ENCODE peak calls at places on chromosomes 6 and 20, in nine cellular contexts. H is spleen; Z is fibroblast of lung; J is heart right ventricle; C is PC-3; X is IMR-90; T is endodermal cell; N is psoas muscle; E is CD8-positive, alpha-beta T cell. O is an unnamed sample. For H3K4me1 and H3K36me3, the result is how much of the 10 kb centered on the place peaks cover.

GRCh38 chr6:85421963-85422362 is 27.9 kb upstream of the NT5E start:
- DNase-seq in X (peak), T (no peak), N (no peak), Z (no peak), J (no peak), H (no peak), C (no peak), E (no peak), O (no peak)

GRCh38 chr6:3159805-3160781 is 2.7 kb upstream of the TUBB2A start:
- DNase-seq in J (peak), N (peak), H (peak), X (no peak), T (peak), E (peak), C (peak), Z (no peak), O (peak)

GRCh38 chr6:1472643-1473042 is 83.3 kb downstream of the FOXF2 start:
- DNase-seq in T (no peak), Z (no peak), C (no peak), J (no peak), X (no peak), E (no peak), H (no peak), N (no peak), O (no peak)

GRCh38 chr20:61640171-61640570 is 388.1 kb downstream of the CDH4 start:
- DNase-seq in E (no peak), T (no peak), H (no peak), C (no peak), N (no peak), Z (peak), X (peak), J (no peak), O (no peak)

GRCh38 chr6:68235192-68235812 is 399.8 kb upstream of the ADGRB3 start:
- DNase-seq in E (no peak), N (no peak), J (no peak), C (peak), Z (peak), H (no peak), X (no peak), T (no peak), O (no peak)

GRCh38 chr6:86937219-86938079 is at the start of gene HTR1E:
- DNase-seq in E (no peak), T (peak), J (no peak), H (no peak), N (no peak), X (peak), Z (peak), C (peak), O (no peak)

GRCh38 chr6:6783736-6784135 is 195.2 kb downstream of the LY86 start:
- DNase-seq in T (no peak), X (no peak), H (no peak), E (no peak), N (no peak), J (no peak), Z (no peak), C (no peak), O (no peak)

GRCh38 chr6:46269447-46270229 is 98.9 kb upstream of the ENPP5 start:
- DNase-seq in X (no peak), J (peak), Z (peak), N (no peak), H (no peak), E (no peak), T (no peak), C (no peak), O (peak)

GRCh38 chr20:13533946-13534345 is 104.8 kb downstream of the TASP1 start:
- DNase-seq in C (no peak), X (no peak), H (no peak), Z (no peak), J (no peak), N (no peak), T (no peak), E (no peak), O (no peak)

GRCh38 chr20:719816-720215 is 44.2 kb upstream of the SCRT2 start:
- DNase-seq in E (no peak), J (no peak), Z (no peak), H (peak), C (no peak), N (no peak), X (no peak), T (no peak), O (no peak)

GRCh38 chr6:151704383-151704782 is 103.1 kb upstream of the ESR1 start:
- DNase-seq in T (no peak), C (no peak), X (no peak), N (no peak), H (no peak), J (no peak), E (no peak), Z (no peak), O (no peak)

GRCh38 chr6:138970856-138971425 is 17.1 kb downstream of the REPS1 start:
- DNase-seq in J (peak), Z (peak), H (no peak), E (no peak), X (peak), N (no peak), C (peak), T (no peak), O (no peak)

GRCh38 chr6:45661667-45662066 is 283.9 kb upstream of the SUPT3H start:
- DNase-seq in C (peak), Z (peak), X (peak), T (no peak), H (no peak), J (no peak), E (no peak), N (no peak), O (no peak)

GRCh38 chr6:48859562-48859961 is 603.5 kb downstream of the MMUT start:
- DNase-seq in X (no peak), N (no peak), C (no peak), Z (no peak), J (no peak), E (no peak), T (no peak), H (no peak), O (no peak)

GRCh38 chr6:43120938-43121913 is 45.1 kb downstream of the PTK7 start:
- DNase-seq in C (peak), N (peak), T (peak), H (peak), E (no peak), J (peak), Z (peak), X (peak), O (no peak)

GRCh38 chr6:29510746-29511300 is 23.1 kb upstream of the MAS1L start:
- DNase-seq in Z (no peak), C (no peak), T (peak), J (no peak), H (no peak), X (no peak), E (no peak), N (no peak), O (no peak)

GRCh38 chr6:93886416-93886815 is 467.1 kb upstream of the EPHA7 start:
- DNase-seq in J (no peak), E (no peak), C (no peak), T (no peak), X (no peak), H (no peak), N (no peak), Z (no peak), O (no peak)

GRCh38 chr6:55875420-55875819 is at the start of gene BMP5:
- DNase-seq in X (no peak), Z (peak), E (no peak), H (no peak), T (no peak), N (no peak), J (no peak), C (no peak), O (no peak)

GRCh38 chr6:143620461-143620860 is 57.3 kb upstream of the PHACTR2 start:
- DNase-seq in Z (peak), N (no peak), H (no peak), J (no peak), C (peak), T (no peak), X (peak), E (no peak), O (no peak)

GRCh38 chr6:80466981-80467380 is 360.5 kb downstream of the BCKDHB start:
- DNase-seq in T (no peak), H (no peak), C (no peak), J (no peak), X (no peak), N (no peak), Z (no peak), E (no peak), O (no peak)

GRCh38 chr6:123007885-123008284 is 11.8 kb downstream of the CLVS2 start:
- DNase-seq in N (no peak), E (no peak), Z (no peak), J (no peak), C (no peak), X (no peak), H (no peak), T (no peak), O (no peak)

GRCh38 chr6:81750201-81750600 is 2.3 kb downstream of the TENT5A start:
- DNase-seq in X (no peak), E (no peak), C (no peak), H (no peak), T (no peak), Z (no peak), J (no peak), N (no peak), O (no peak)

GRCh38 chr6:4858194-4859028 is 82.2 kb downstream of the CDYL start:
- DNase-seq in C (no peak), J (no peak), Z (no peak), N (no peak), E (no peak), T (no peak), X (no peak), H (no peak), O (peak)

GRCh38 chr20:23629017-23629541 is 8.7 kb downstream of the CST3 start:
- DNase-seq in J (peak), N (peak), Z (peak), H (no peak), T (peak), X (peak), E (no peak), C (peak), O (peak)

GRCh38 chr6:157317129-157317814 is 6.0 kb downstream of the TMEM242 start:
- DNase-seq in C (peak), T (no peak), X (peak), Z (peak), E (no peak), J (peak), H (no peak), N (peak), O (no peak)

GRCh38 chr6:78995946-78996345 is 82.1 kb downstream of the PHIP start:
- DNase-seq in C (no peak), N (no peak), H (no peak), E (no peak), J (no peak), T (no peak), X (peak), Z (no peak), O (no peak)

GRCh38 chr20:3000852-3001523 is 42.4 kb upstream of the GNRH2 start:
- DNase-seq in C (peak), H (no peak), T (no peak), N (no peak), Z (peak), X (peak), E (no peak), J (peak), O (no peak)

GRCh38 chr20:13325033-13325432 is 104.0 kb downstream of the ISM1 start:
- DNase-seq in H (no peak), C (peak), T (peak), N (no peak), E (no peak), Z (peak), J (no peak), X (peak), O (peak)

GRCh38 chr6:154956771-154957522 is 38.2 kb upstream of the TIAM2 start:
- DNase-seq in J (no peak), N (no peak), T (peak), X (no peak), H (no peak), C (no peak), E (no peak), Z (no peak), O (no peak)

GRCh38 chr6:134351615-134352474 is 33.9 kb upstream of the SGK1 start:
- DNase-seq in Z (no peak), E (no peak), T (peak), X (peak), H (no peak), J (no peak), N (no peak), C (no peak), O (no peak)

GRCh38 chr6:118719351-118720124 is 68.1 kb upstream of the CEP85L start:
- DNase-seq in T (no peak), N (no peak), C (no peak), E (peak), J (no peak), H (peak), X (no peak), Z (no peak), O (no peak)

DNA sequence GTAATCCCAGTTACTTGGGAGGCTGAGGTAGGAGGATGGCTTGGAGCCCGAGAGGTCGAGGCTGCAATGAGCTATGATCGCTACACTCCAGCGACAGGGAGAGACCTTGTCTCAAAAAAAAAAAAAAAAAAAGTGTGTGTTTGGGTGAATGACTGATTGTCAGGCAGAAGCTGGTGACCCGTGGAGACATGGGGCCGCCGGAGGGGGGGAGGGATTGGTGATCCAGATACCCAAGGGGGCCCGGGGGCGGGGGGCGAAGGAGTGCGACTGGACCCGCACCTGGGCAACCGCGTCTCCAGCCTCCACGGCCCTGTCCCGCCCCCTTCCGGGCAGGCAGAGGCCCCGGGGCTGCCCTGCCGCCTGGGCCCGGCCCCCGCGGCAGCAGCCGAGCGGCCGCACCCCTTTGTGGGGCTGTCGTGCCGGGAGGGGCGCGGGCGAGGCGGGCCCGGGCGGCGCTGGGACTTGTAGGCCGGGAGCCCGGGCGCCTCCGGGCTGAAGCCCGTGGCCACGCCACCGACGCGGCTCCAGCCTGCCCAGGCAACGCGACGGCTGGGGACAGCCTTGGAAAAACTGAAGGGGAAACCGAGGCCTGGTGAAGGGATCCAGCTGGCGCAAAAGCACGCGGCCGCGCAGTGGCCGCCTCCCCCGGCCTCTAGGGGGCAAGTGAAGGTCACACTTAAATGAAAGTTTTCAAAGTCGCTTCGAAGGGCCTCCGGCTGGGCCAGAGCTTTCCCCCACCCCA is 2.1 kb upstream of the RBM38 start:
- DNase-seq in N (peak), T (peak), E (peak), X (peak), J (peak), Z (peak), C (peak), H (peak), O (peak)
- H3K4me3 ChIP-seq in N (peak), T (no peak), E (peak), X (peak), J (peak), Z (no peak), C (peak), H (peak), O (no peak)

DNA sequence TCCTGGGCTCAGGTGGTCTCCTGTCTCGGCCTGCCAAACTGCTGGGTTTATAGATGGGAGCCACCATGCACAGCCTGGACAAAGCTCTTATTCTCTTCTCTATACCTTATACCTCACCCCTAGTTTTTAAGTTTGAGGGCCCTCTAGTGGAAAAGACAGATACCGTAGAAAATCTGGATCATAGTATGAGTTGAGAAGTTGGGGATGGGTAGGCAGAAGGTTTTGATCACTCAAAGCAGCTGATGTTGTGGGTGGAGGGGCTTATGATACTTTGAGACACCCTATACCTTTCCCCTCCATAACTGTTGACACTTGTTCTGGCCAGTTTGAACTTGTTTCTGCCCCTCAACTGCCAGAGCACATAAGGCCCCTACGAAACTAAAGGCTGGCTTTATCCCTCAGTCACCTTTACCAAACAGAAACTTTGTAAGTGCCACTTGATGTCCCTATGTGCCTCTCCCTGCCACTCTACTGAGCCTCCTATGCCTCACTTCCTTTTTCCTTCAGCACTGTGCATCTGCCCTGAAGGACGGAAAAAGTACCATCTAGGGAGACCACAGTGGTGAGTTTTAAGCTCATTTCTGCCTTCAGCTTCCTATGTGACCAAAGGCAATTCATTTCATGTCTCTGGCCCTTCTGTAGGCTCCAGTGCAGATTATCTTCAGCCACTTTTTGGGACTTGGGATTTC is 28.6 kb downstream of the RALY start:
- DNase-seq in X (no peak), E (no peak), J (no peak), Z (peak), H (no peak), N (no peak), C (peak), T (no peak), O (no peak)
- H3K4me1 ChIP-seq in X (under half), E (under half), J (half or more), Z (under half), H (half or more), N (half or more), C (under half), T (under half), O (under half)

DNA sequence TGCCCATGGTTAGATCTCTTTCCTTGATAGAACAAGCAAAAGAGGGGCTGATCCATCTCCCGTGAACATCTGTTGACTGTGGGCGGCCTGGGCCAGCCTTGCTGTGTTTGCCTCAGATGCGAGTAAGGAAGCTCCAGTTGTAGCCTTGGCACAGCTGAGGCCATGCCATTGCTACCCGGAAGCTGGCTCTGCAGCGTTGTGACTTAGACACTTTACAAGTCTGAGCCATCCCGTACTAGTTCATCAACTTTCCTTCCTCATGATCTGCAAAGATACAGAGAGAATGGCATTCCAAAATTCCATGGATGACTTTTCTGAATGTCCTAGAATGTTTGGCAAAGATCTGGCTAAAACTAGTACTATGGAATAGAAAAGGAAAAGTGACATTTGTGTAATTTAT is 139.0 kb downstream of the MAP3K4 start:
- DNase-seq in X (no peak), C (no peak), H (no peak), J (no peak), Z (no peak), E (no peak), T (no peak), N (no peak), O (no peak)
- H3K36me3 ChIP-seq in X (under half), C (under half), H (under half), J (under half), Z (under half), E (under half), T (half or more), N (under half), O (under half)

GRCh38 chr6:39003072-39003471 is 45.5 kb upstream of the GLP1R start:
- DNase-seq in E (no peak), X (no peak), J (no peak), Z (no peak), C (peak), T (peak), N (no peak), H (no peak), O (no peak)

GRCh38 chr6:39004801-39005200 is 43.8 kb upstream of the GLP1R start:
- DNase-seq in Z (no peak), T (no peak), N (no peak), H (no peak), X (no peak), E (no peak), J (no peak), C (no peak), O (no peak)

GRCh38 chr6:39005774-39006173 is 42.8 kb upstream of the GLP1R start:
- DNase-seq in J (no peak), H (no peak), N (no peak), Z (no peak), T (no peak), X (no peak), E (no peak), C (no peak), O (no peak)

GRCh38 chr6:39007575-39007974 is 41.0 kb upstream of the GLP1R start:
- DNase-seq in C (no peak), J (no peak), H (no peak), X (no peak), E (no peak), T (no peak), Z (no peak), N (no peak), O (no peak)

DNA sequence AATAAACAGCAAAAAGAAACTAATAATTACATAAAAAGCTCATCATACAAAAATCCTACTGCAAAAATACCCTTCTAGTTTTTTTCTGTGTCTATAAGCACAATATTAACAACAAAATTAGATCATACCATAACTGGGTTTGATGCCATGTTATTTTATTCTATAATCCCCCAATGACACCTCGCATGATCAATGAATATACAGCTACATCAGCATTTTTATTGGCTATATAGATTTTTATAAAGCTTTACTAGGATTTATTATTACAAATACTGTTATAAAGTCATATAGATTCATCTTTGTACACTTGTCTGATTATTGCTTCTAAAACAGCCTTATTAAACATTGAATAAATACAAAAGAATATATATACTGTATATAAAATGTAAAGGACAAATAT is 45.1 kb upstream of the GLP1R start:
- DNase-seq in C (no peak), X (no peak), H (no peak), N (no peak), E (no peak), T (no peak), J (no peak), Z (no peak), O (no peak)
- H3K4me3 ChIP-seq in C (no peak), X (no peak), H (no peak), N (no peak), E (no peak), T (no peak), J (no peak), Z (no peak), O (no peak)

GRCh38 chr20:47379433-47380150 is 23.1 kb upstream of the ZMYND8 start:
- DNase-seq in J (no peak), X (peak), N (no peak), Z (peak), C (no peak), T (no peak), H (no peak), E (no peak), O (no peak)
- H3K4me1 ChIP-seq in J (under half), X (under half), N (under half), Z (under half), C (under half), T (under half), H (under half), E (under half), O (under half)

DNA sequence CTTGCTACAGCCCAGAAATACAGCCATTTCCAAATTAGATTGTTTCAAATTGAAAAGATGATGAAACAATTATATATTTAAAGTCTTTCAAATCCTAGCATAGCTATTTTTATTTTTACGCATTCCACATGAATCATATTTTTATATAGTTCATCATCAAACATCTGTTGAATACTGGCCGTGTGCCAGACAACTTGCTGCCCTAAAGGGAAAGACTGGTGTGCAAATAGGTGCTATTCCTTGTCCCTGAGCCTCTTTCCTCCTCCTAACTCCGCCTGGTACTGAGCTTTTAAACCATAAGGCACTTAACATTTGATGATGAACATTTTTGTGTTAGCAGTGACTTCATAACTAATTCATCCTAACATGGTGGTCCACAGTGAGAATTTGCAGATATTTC is 18.7 kb upstream of the PLCG1 start:
- DNase-seq in N (no peak), E (no peak), C (peak), H (no peak), T (no peak), J (no peak), X (peak), Z (peak), O (peak)
- H3K36me3 ChIP-seq in N (half or more), E (half or more), C (half or more), H (half or more), T (half or more), J (half or more), X (half or more), Z (under half), O (under half)

O was measured in mucosa of descending colon.